ENCODE peak calls at places on chromosomes 3 and 15, in eight cellular contexts. One of them, this sample, is unnamed.

GRCh38 chr15:99438222-99438592 is 127.6 kb upstream of the MEF2A start:
- DNase-seq in HL-60: no peak
- DNase-seq in left ventricle myocardium inferior: no peak
- DNase-seq in stimulated activated naive CD4-positive, alpha-beta T cell treated with Interleukin-2 at 50 U/mL for 16 hours: no peak
- DNase-seq in MCF 10A: no peak
- DNase-seq in kidney: peak
- DNase-seq in activated gamma-delta T cell treated with anti-CD3 and anti-CD28 coated beads, Interleukin-2, amount 50 U/mL, for 16 hours: no peak
- DNase-seq in CD8-positive, alpha-beta T cell: no peak
- DNase-seq in this sample: no peak

GRCh38 chr3:139756529-139757103 is 78.8 kb upstream of the NMNAT3 start:
- DNase-seq in HL-60: no peak
- DNase-seq in activated gamma-delta T cell treated with anti-CD3 and anti-CD28 coated beads, Interleukin-2, amount 50 U/mL, for 16 hours: no peak
- DNase-seq in left ventricle myocardium inferior: no peak
- DNase-seq in stimulated activated naive CD4-positive, alpha-beta T cell treated with Interleukin-2 at 50 U/mL for 16 hours: no peak
- DNase-seq in CD8-positive, alpha-beta T cell: no peak
- DNase-seq in kidney: no peak
- DNase-seq in MCF 10A: no peak
- DNase-seq in this sample: no peak

GRCh38 chr3:135760581-135760980 is 204.9 kb upstream of the PPP2R3A start:
- DNase-seq in kidney: no peak
- DNase-seq in stimulated activated naive CD4-positive, alpha-beta T cell treated with Interleukin-2 at 50 U/mL for 16 hours: no peak
- DNase-seq in CD8-positive, alpha-beta T cell: no peak
- DNase-seq in activated gamma-delta T cell treated with anti-CD3 and anti-CD28 coated beads, Interleukin-2, amount 50 U/mL, for 16 hours: no peak
- DNase-seq in HL-60: no peak
- DNase-seq in left ventricle myocardium inferior: no peak
- DNase-seq in MCF 10A: no peak
- DNase-seq in this sample: no peak

GRCh38 chr15:36879568-36880225 is 220.7 kb downstream of the MEIS2 start:
- DNase-seq in MCF 10A: no peak
- DNase-seq in left ventricle myocardium inferior: no peak
- DNase-seq in HL-60: no peak
- DNase-seq in kidney: no peak
- DNase-seq in stimulated activated naive CD4-positive, alpha-beta T cell treated with Interleukin-2 at 50 U/mL for 16 hours: no peak
- DNase-seq in CD8-positive, alpha-beta T cell: no peak
- DNase-seq in activated gamma-delta T cell treated with anti-CD3 and anti-CD28 coated beads, Interleukin-2, amount 50 U/mL, for 16 hours: no peak
- DNase-seq in this sample: no peak

GRCh38 chr3:53080612-53081205 is 34.8 kb upstream of the SFMBT1 start:
- DNase-seq in stimulated activated naive CD4-positive, alpha-beta T cell treated with Interleukin-2 at 50 U/mL for 16 hours: no peak
- DNase-seq in MCF 10A: no peak
- DNase-seq in kidney: no peak
- DNase-seq in left ventricle myocardium inferior: no peak
- DNase-seq in HL-60: no peak
- DNase-seq in CD8-positive, alpha-beta T cell: no peak
- DNase-seq in activated gamma-delta T cell treated with anti-CD3 and anti-CD28 coated beads, Interleukin-2, amount 50 U/mL, for 16 hours: no peak
- DNase-seq in this sample: no peak

GRCh38 chr3:177725165-177725564 is 527.9 kb upstream of the TBL1XR1 start:
- DNase-seq in MCF 10A: no peak
- DNase-seq in kidney: no peak
- DNase-seq in activated gamma-delta T cell treated with anti-CD3 and anti-CD28 coated beads, Interleukin-2, amount 50 U/mL, for 16 hours: no peak
- DNase-seq in CD8-positive, alpha-beta T cell: no peak
- DNase-seq in left ventricle myocardium inferior: no peak
- DNase-seq in HL-60: peak
- DNase-seq in stimulated activated naive CD4-positive, alpha-beta T cell treated with Interleukin-2 at 50 U/mL for 16 hours: no peak
- DNase-seq in this sample: no peak

GRCh38 chr3:43609406-43609805 is 12.4 kb downstream of the ANO10 start:
- DNase-seq in MCF 10A: no peak
- DNase-seq in HL-60: no peak
- DNase-seq in left ventricle myocardium inferior: no peak
- DNase-seq in activated gamma-delta T cell treated with anti-CD3 and anti-CD28 coated beads, Interleukin-2, amount 50 U/mL, for 16 hours: no peak
- DNase-seq in CD8-positive, alpha-beta T cell: no peak
- DNase-seq in kidney: no peak
- DNase-seq in stimulated activated naive CD4-positive, alpha-beta T cell treated with Interleukin-2 at 50 U/mL for 16 hours: no peak
- DNase-seq in this sample: no peak

GRCh38 chr15:43509002-43509922 is 8.1 kb upstream of the MAP1A start:
- DNase-seq in activated gamma-delta T cell treated with anti-CD3 and anti-CD28 coated beads, Interleukin-2, amount 50 U/mL, for 16 hours: no peak
- DNase-seq in HL-60: no peak
- DNase-seq in CD8-positive, alpha-beta T cell: no peak
- DNase-seq in kidney: no peak
- DNase-seq in stimulated activated naive CD4-positive, alpha-beta T cell treated with Interleukin-2 at 50 U/mL for 16 hours: no peak
- DNase-seq in left ventricle myocardium inferior: no peak
- DNase-seq in MCF 10A: no peak
- DNase-seq in this sample: peak

GRCh38 chr3:159238646-159239045 is 436.8 kb downstream of the MFSD1 start:
- DNase-seq in HL-60: no peak
- DNase-seq in left ventricle myocardium inferior: no peak
- DNase-seq in CD8-positive, alpha-beta T cell: no peak
- DNase-seq in kidney: no peak
- DNase-seq in stimulated activated naive CD4-positive, alpha-beta T cell treated with Interleukin-2 at 50 U/mL for 16 hours: no peak
- DNase-seq in MCF 10A: no peak
- DNase-seq in activated gamma-delta T cell treated with anti-CD3 and anti-CD28 coated beads, Interleukin-2, amount 50 U/mL, for 16 hours: no peak
- DNase-seq in this sample: no peak

GRCh38 chr3:179450321-179450720 is 949 bp downstream of the GNB4 start:
- DNase-seq in activated gamma-delta T cell treated with anti-CD3 and anti-CD28 coated beads, Interleukin-2, amount 50 U/mL, for 16 hours: no peak
- DNase-seq in stimulated activated naive CD4-positive, alpha-beta T cell treated with Interleukin-2 at 50 U/mL for 16 hours: no peak
- DNase-seq in MCF 10A: peak
- DNase-seq in CD8-positive, alpha-beta T cell: no peak
- DNase-seq in left ventricle myocardium inferior: no peak
- DNase-seq in kidney: no peak
- DNase-seq in HL-60: no peak
- DNase-seq in this sample: no peak

GRCh38 chr3:35528728-35529127 is 110.6 kb upstream of the ARPP21 start:
- DNase-seq in activated gamma-delta T cell treated with anti-CD3 and anti-CD28 coated beads, Interleukin-2, amount 50 U/mL, for 16 hours: no peak
- DNase-seq in HL-60: no peak
- DNase-seq in MCF 10A: no peak
- DNase-seq in kidney: no peak
- DNase-seq in left ventricle myocardium inferior: no peak
- DNase-seq in CD8-positive, alpha-beta T cell: no peak
- DNase-seq in stimulated activated naive CD4-positive, alpha-beta T cell treated with Interleukin-2 at 50 U/mL for 16 hours: no peak
- DNase-seq in this sample: no peak

GRCh38 chr3:72144773-72145505 is 360.0 kb upstream of the PROK2 start:
- DNase-seq in CD8-positive, alpha-beta T cell: no peak
- DNase-seq in kidney: no peak
- DNase-seq in activated gamma-delta T cell treated with anti-CD3 and anti-CD28 coated beads, Interleukin-2, amount 50 U/mL, for 16 hours: no peak
- DNase-seq in HL-60: peak
- DNase-seq in left ventricle myocardium inferior: peak
- DNase-seq in MCF 10A: no peak
- DNase-seq in stimulated activated naive CD4-positive, alpha-beta T cell treated with Interleukin-2 at 50 U/mL for 16 hours: no peak
- DNase-seq in this sample: no peak

GRCh38 chr15:67884514-67885225 is 44.8 kb upstream of the RNU6-1 start:
- DNase-seq in MCF 10A: peak
- DNase-seq in kidney: peak
- DNase-seq in CD8-positive, alpha-beta T cell: peak
- DNase-seq in stimulated activated naive CD4-positive, alpha-beta T cell treated with Interleukin-2 at 50 U/mL for 16 hours: peak
- DNase-seq in HL-60: peak
- DNase-seq in activated gamma-delta T cell treated with anti-CD3 and anti-CD28 coated beads, Interleukin-2, amount 50 U/mL, for 16 hours: peak
- DNase-seq in left ventricle myocardium inferior: peak
- DNase-seq in this sample: peak

GRCh38 chr3:124467980-124468902 is 262.0 kb upstream of the UMPS start:
- DNase-seq in activated gamma-delta T cell treated with anti-CD3 and anti-CD28 coated beads, Interleukin-2, amount 50 U/mL, for 16 hours: no peak
- DNase-seq in MCF 10A: peak
- DNase-seq in CD8-positive, alpha-beta T cell: no peak
- DNase-seq in kidney: peak
- DNase-seq in left ventricle myocardium inferior: no peak
- DNase-seq in HL-60: peak
- DNase-seq in stimulated activated naive CD4-positive, alpha-beta T cell treated with Interleukin-2 at 50 U/mL for 16 hours: no peak
- DNase-seq in this sample: peak

GRCh38 chr3:100335137-100335833 is 728 bp downstream of the NIT2 start:
- DNase-seq in kidney: no peak
- DNase-seq in stimulated activated naive CD4-positive, alpha-beta T cell treated with Interleukin-2 at 50 U/mL for 16 hours: no peak
- DNase-seq in left ventricle myocardium inferior: no peak
- DNase-seq in CD8-positive, alpha-beta T cell: no peak
- DNase-seq in HL-60: peak
- DNase-seq in activated gamma-delta T cell treated with anti-CD3 and anti-CD28 coated beads, Interleukin-2, amount 50 U/mL, for 16 hours: no peak
- DNase-seq in MCF 10A: peak
- DNase-seq in this sample: peak

GRCh38 chr15:92904832-92905640 is 4.9 kb downstream of the CHD2 start:
- DNase-seq in stimulated activated naive CD4-positive, alpha-beta T cell treated with Interleukin-2 at 50 U/mL for 16 hours: no peak
- DNase-seq in kidney: no peak
- DNase-seq in activated gamma-delta T cell treated with anti-CD3 and anti-CD28 coated beads, Interleukin-2, amount 50 U/mL, for 16 hours: no peak
- DNase-seq in HL-60: no peak
- DNase-seq in CD8-positive, alpha-beta T cell: no peak
- DNase-seq in left ventricle myocardium inferior: no peak
- DNase-seq in MCF 10A: peak
- DNase-seq in this sample: no peak

GRCh38 chr15:47644713-47645112 is 72.6 kb upstream of the SEMA6D start:
- DNase-seq in MCF 10A: no peak
- DNase-seq in CD8-positive, alpha-beta T cell: no peak
- DNase-seq in left ventricle myocardium inferior: no peak
- DNase-seq in activated gamma-delta T cell treated with anti-CD3 and anti-CD28 coated beads, Interleukin-2, amount 50 U/mL, for 16 hours: no peak
- DNase-seq in stimulated activated naive CD4-positive, alpha-beta T cell treated with Interleukin-2 at 50 U/mL for 16 hours: no peak
- DNase-seq in HL-60: no peak
- DNase-seq in kidney: no peak
- DNase-seq in this sample: no peak

GRCh38 chr15:59814409-59814808 is 125.3 kb upstream of the BNIP2 start:
- DNase-seq in kidney: no peak
- DNase-seq in activated gamma-delta T cell treated with anti-CD3 and anti-CD28 coated beads, Interleukin-2, amount 50 U/mL, for 16 hours: peak
- DNase-seq in stimulated activated naive CD4-positive, alpha-beta T cell treated with Interleukin-2 at 50 U/mL for 16 hours: no peak
- DNase-seq in HL-60: no peak
- DNase-seq in left ventricle myocardium inferior: no peak
- DNase-seq in CD8-positive, alpha-beta T cell: no peak
- DNase-seq in MCF 10A: no peak
- DNase-seq in this sample: no peak

GRCh38 chr3:98329392-98330124 is 24.1 kb upstream of the OR5K4 start:
- DNase-seq in left ventricle myocardium inferior: peak
- DNase-seq in stimulated activated naive CD4-positive, alpha-beta T cell treated with Interleukin-2 at 50 U/mL for 16 hours: peak
- DNase-seq in CD8-positive, alpha-beta T cell: peak
- DNase-seq in activated gamma-delta T cell treated with anti-CD3 and anti-CD28 coated beads, Interleukin-2, amount 50 U/mL, for 16 hours: peak
- DNase-seq in HL-60: peak
- DNase-seq in kidney: no peak
- DNase-seq in MCF 10A: peak
- DNase-seq in this sample: peak

GRCh38 chr3:178382388-178383061 is 153.7 kb upstream of the KCNMB2 start:
- DNase-seq in left ventricle myocardium inferior: no peak
- DNase-seq in HL-60: no peak
- DNase-seq in MCF 10A: peak
- DNase-seq in activated gamma-delta T cell treated with anti-CD3 and anti-CD28 coated beads, Interleukin-2, amount 50 U/mL, for 16 hours: no peak
- DNase-seq in stimulated activated naive CD4-positive, alpha-beta T cell treated with Interleukin-2 at 50 U/mL for 16 hours: no peak
- DNase-seq in kidney: no peak
- DNase-seq in CD8-positive, alpha-beta T cell: no peak
- DNase-seq in this sample: peak

GRCh38 chr3:124282751-124283643 is 291.1 kb upstream of the ROPN1 start:
- DNase-seq in left ventricle myocardium inferior: no peak
- DNase-seq in kidney: no peak
- DNase-seq in activated gamma-delta T cell treated with anti-CD3 and anti-CD28 coated beads, Interleukin-2, amount 50 U/mL, for 16 hours: no peak
- DNase-seq in MCF 10A: no peak
- DNase-seq in CD8-positive, alpha-beta T cell: no peak
- DNase-seq in stimulated activated naive CD4-positive, alpha-beta T cell treated with Interleukin-2 at 50 U/mL for 16 hours: no peak
- DNase-seq in HL-60: no peak
- DNase-seq in this sample: peak

GRCh38 chr15:41809121-41809520 is 18.8 kb upstream of the JMJD7 start:
- DNase-seq in stimulated activated naive CD4-positive, alpha-beta T cell treated with Interleukin-2 at 50 U/mL for 16 hours: no peak
- DNase-seq in HL-60: no peak
- DNase-seq in left ventricle myocardium inferior: no peak
- DNase-seq in activated gamma-delta T cell treated with anti-CD3 and anti-CD28 coated beads, Interleukin-2, amount 50 U/mL, for 16 hours: no peak
- DNase-seq in CD8-positive, alpha-beta T cell: no peak
- DNase-seq in MCF 10A: no peak
- DNase-seq in kidney: no peak
- DNase-seq in this sample: no peak

GRCh38 chr3:71317749-71318458 is 265.6 kb downstream of the FOXP1 start:
- DNase-seq in kidney: no peak
- DNase-seq in HL-60: no peak
- DNase-seq in activated gamma-delta T cell treated with anti-CD3 and anti-CD28 coated beads, Interleukin-2, amount 50 U/mL, for 16 hours: no peak
- DNase-seq in stimulated activated naive CD4-positive, alpha-beta T cell treated with Interleukin-2 at 50 U/mL for 16 hours: no peak
- DNase-seq in CD8-positive, alpha-beta T cell: no peak
- DNase-seq in left ventricle myocardium inferior: no peak
- DNase-seq in MCF 10A: no peak
- DNase-seq in this sample: peak

GRCh38 chr3:119294402-119294888 is 262 bp downstream of the ARHGAP31 start:
- DNase-seq in HL-60: peak
- DNase-seq in MCF 10A: peak
- DNase-seq in activated gamma-delta T cell treated with anti-CD3 and anti-CD28 coated beads, Interleukin-2, amount 50 U/mL, for 16 hours: peak
- DNase-seq in stimulated activated naive CD4-positive, alpha-beta T cell treated with Interleukin-2 at 50 U/mL for 16 hours: peak
- DNase-seq in left ventricle myocardium inferior: peak
- DNase-seq in CD8-positive, alpha-beta T cell: peak
- DNase-seq in kidney: peak
- DNase-seq in this sample: no peak

GRCh38 chr3:171967137-171967783 is 72.1 kb upstream of the FNDC3B start:
- DNase-seq in activated gamma-delta T cell treated with anti-CD3 and anti-CD28 coated beads, Interleukin-2, amount 50 U/mL, for 16 hours: no peak
- DNase-seq in CD8-positive, alpha-beta T cell: no peak
- DNase-seq in kidney: no peak
- DNase-seq in HL-60: peak
- DNase-seq in left ventricle myocardium inferior: no peak
- DNase-seq in MCF 10A: peak
- DNase-seq in stimulated activated naive CD4-positive, alpha-beta T cell treated with Interleukin-2 at 50 U/mL for 16 hours: no peak
- DNase-seq in this sample: peak

GRCh38 chr3:43953814-43954241 is 263.1 kb downstream of the ABHD5 start:
- DNase-seq in CD8-positive, alpha-beta T cell: no peak
- DNase-seq in kidney: no peak
- DNase-seq in activated gamma-delta T cell treated with anti-CD3 and anti-CD28 coated beads, Interleukin-2, amount 50 U/mL, for 16 hours: no peak
- DNase-seq in left ventricle myocardium inferior: no peak
- DNase-seq in HL-60: no peak
- DNase-seq in MCF 10A: peak
- DNase-seq in stimulated activated naive CD4-positive, alpha-beta T cell treated with Interleukin-2 at 50 U/mL for 16 hours: no peak
- DNase-seq in this sample: peak

GRCh38 chr3:27423463-27423862 is 54.3 kb upstream of the NEK10 start:
- DNase-seq in HL-60: no peak
- DNase-seq in kidney: no peak
- DNase-seq in stimulated activated naive CD4-positive, alpha-beta T cell treated with Interleukin-2 at 50 U/mL for 16 hours: no peak
- DNase-seq in left ventricle myocardium inferior: no peak
- DNase-seq in CD8-positive, alpha-beta T cell: no peak
- DNase-seq in MCF 10A: peak
- DNase-seq in activated gamma-delta T cell treated with anti-CD3 and anti-CD28 coated beads, Interleukin-2, amount 50 U/mL, for 16 hours: no peak
- DNase-seq in this sample: peak

GRCh38 chr3:152430223-152431002 is 161.7 kb downstream of the MBNL1 start:
- DNase-seq in left ventricle myocardium inferior: peak
- DNase-seq in kidney: no peak
- DNase-seq in CD8-positive, alpha-beta T cell: no peak
- DNase-seq in MCF 10A: no peak
- DNase-seq in HL-60: no peak
- DNase-seq in stimulated activated naive CD4-positive, alpha-beta T cell treated with Interleukin-2 at 50 U/mL for 16 hours: no peak
- DNase-seq in activated gamma-delta T cell treated with anti-CD3 and anti-CD28 coated beads, Interleukin-2, amount 50 U/mL, for 16 hours: no peak
- DNase-seq in this sample: no peak

GRCh38 chr3:114745322-114746240 is 401.5 kb downstream of the ZBTB20 start:
- DNase-seq in stimulated activated naive CD4-positive, alpha-beta T cell treated with Interleukin-2 at 50 U/mL for 16 hours: no peak
- DNase-seq in activated gamma-delta T cell treated with anti-CD3 and anti-CD28 coated beads, Interleukin-2, amount 50 U/mL, for 16 hours: no peak
- DNase-seq in HL-60: no peak
- DNase-seq in CD8-positive, alpha-beta T cell: no peak
- DNase-seq in kidney: no peak
- DNase-seq in left ventricle myocardium inferior: no peak
- DNase-seq in MCF 10A: peak
- DNase-seq in this sample: peak

GRCh38 chr3:195777975-195778374 is 33.8 kb downstream of the MUC4 start:
- DNase-seq in stimulated activated naive CD4-positive, alpha-beta T cell treated with Interleukin-2 at 50 U/mL for 16 hours: no peak
- DNase-seq in kidney: peak
- DNase-seq in MCF 10A: no peak
- DNase-seq in CD8-positive, alpha-beta T cell: no peak
- DNase-seq in HL-60: no peak
- DNase-seq in left ventricle myocardium inferior: no peak
- DNase-seq in activated gamma-delta T cell treated with anti-CD3 and anti-CD28 coated beads, Interleukin-2, amount 50 U/mL, for 16 hours: no peak
- DNase-seq in this sample: no peak

GRCh38 chr3:172040976-172041963 is 1.9 kb downstream of the FNDC3B start:
- DNase-seq in activated gamma-delta T cell treated with anti-CD3 and anti-CD28 coated beads, Interleukin-2, amount 50 U/mL, for 16 hours: no peak
- DNase-seq in kidney: peak
- DNase-seq in stimulated activated naive CD4-positive, alpha-beta T cell treated with Interleukin-2 at 50 U/mL for 16 hours: no peak
- DNase-seq in HL-60: peak
- DNase-seq in MCF 10A: peak
- DNase-seq in CD8-positive, alpha-beta T cell: no peak
- DNase-seq in left ventricle myocardium inferior: no peak
- DNase-seq in this sample: peak

GRCh38 chr3:27695636-27696035 is 26.5 kb downstream of the EOMES start:
- DNase-seq in activated gamma-delta T cell treated with anti-CD3 and anti-CD28 coated beads, Interleukin-2, amount 50 U/mL, for 16 hours: no peak
- DNase-seq in HL-60: no peak
- DNase-seq in left ventricle myocardium inferior: no peak
- DNase-seq in stimulated activated naive CD4-positive, alpha-beta T cell treated with Interleukin-2 at 50 U/mL for 16 hours: no peak
- DNase-seq in MCF 10A: no peak
- DNase-seq in kidney: no peak
- DNase-seq in CD8-positive, alpha-beta T cell: no peak
- DNase-seq in this sample: no peak

GRCh38 chr3:149343951-149344350 is 10.5 kb upstream of the TM4SF18 start:
- DNase-seq in MCF 10A: peak
- DNase-seq in activated gamma-delta T cell treated with anti-CD3 and anti-CD28 coated beads, Interleukin-2, amount 50 U/mL, for 16 hours: no peak
- DNase-seq in kidney: no peak
- DNase-seq in CD8-positive, alpha-beta T cell: no peak
- DNase-seq in stimulated activated naive CD4-positive, alpha-beta T cell treated with Interleukin-2 at 50 U/mL for 16 hours: no peak
- DNase-seq in left ventricle myocardium inferior: no peak
- DNase-seq in HL-60: no peak
- DNase-seq in this sample: no peak

GRCh38 chr3:9500108-9501050 is 53.2 kb downstream of the LHFPL4 start:
- DNase-seq in left ventricle myocardium inferior: peak
- DNase-seq in activated gamma-delta T cell treated with anti-CD3 and anti-CD28 coated beads, Interleukin-2, amount 50 U/mL, for 16 hours: peak
- DNase-seq in stimulated activated naive CD4-positive, alpha-beta T cell treated with Interleukin-2 at 50 U/mL for 16 hours: peak
- DNase-seq in kidney: no peak
- DNase-seq in HL-60: peak
- DNase-seq in MCF 10A: peak
- DNase-seq in CD8-positive, alpha-beta T cell: peak
- DNase-seq in this sample: peak

This sample was measured in amniotic epithelial cell.